ENCODE peak calls at places on chromosomes 12 and 14, in nine cellular contexts. E is PC-3, Y is prostate gland, L is colonic mucosa, D is stomach, M is thyroid gland, F is MM.1S, O is astrocyte of the spinal cord, C is transverse colon. V is an unnamed sample.

GRCh38 chr14:65103150-65103760 is 938 bp upstream of the MAX start:
- DNase-seq in E (peak), Y (no peak), L (peak), D (no peak), M (peak), F (peak), O (no peak), C (no peak), V (no peak)

GRCh38 chr12:48037267-48037915 is 33.1 kb upstream of the COL2A1 start:
- DNase-seq in E (no peak), Y (no peak), L (no peak), D (no peak), M (peak), F (no peak), O (peak), C (no peak), V (no peak)

GRCh38 chr14:38047518-38047917 is 160.2 kb upstream of the SSTR1 start:
- DNase-seq in E (no peak), Y (no peak), L (no peak), D (peak), M (peak), F (no peak), O (peak), C (no peak), V (no peak)

GRCh38 chr12:95877622-95878021 is 18.9 kb downstream of the SNRPF start:
- DNase-seq in E (no peak), Y (no peak), L (no peak), D (no peak), M (no peak), F (no peak), O (no peak), C (no peak), V (no peak)

GRCh38 chr14:56159066-56159465 is 40.9 kb downstream of the PELI2 start:
- DNase-seq in E (peak), Y (no peak), L (no peak), D (no peak), M (no peak), F (no peak), O (no peak), C (no peak), V (no peak)

GRCh38 chr12:24025153-24025798 is 75.8 kb upstream of the SOX5 start:
- DNase-seq in E (peak), Y (no peak), L (no peak), D (no peak), M (no peak), F (peak), O (peak), C (no peak), V (no peak)

GRCh38 chr12:46617167-46617566 is 208.6 kb downstream of the SLC38A4 start:
- DNase-seq in E (no peak), Y (no peak), L (no peak), D (no peak), M (peak), F (peak), O (no peak), C (peak), V (no peak)

GRCh38 chr12:89314060-89314761 is 38.1 kb downstream of the DUSP6 start:
- DNase-seq in E (no peak), Y (no peak), L (no peak), D (no peak), M (no peak), F (no peak), O (no peak), C (no peak), V (no peak)

GRCh38 chr12:89307665-89308253 is 44.5 kb downstream of the DUSP6 start:
- DNase-seq in E (no peak), Y (no peak), L (no peak), D (no peak), M (no peak), F (peak), O (no peak), C (no peak), V (no peak)

GRCh38 chr12:75859868-75860267 is 171.7 kb downstream of the PHLDA1 start:
- DNase-seq in E (peak), Y (no peak), L (no peak), D (no peak), M (no peak), F (no peak), O (no peak), C (no peak), V (no peak)

GRCh38 chr14:34049769-34050168 is 98.9 kb upstream of the EGLN3 start:
- DNase-seq in E (no peak), Y (no peak), L (peak), D (no peak), M (no peak), F (no peak), O (no peak), C (no peak), V (no peak)

GRCh38 chr12:52249041-52249461 is 16.0 kb downstream of the KRT7 start:
- DNase-seq in E (peak), Y (peak), L (no peak), D (peak), M (peak), F (no peak), O (no peak), C (no peak), V (no peak)

GRCh38 chr12:131618303-131618658 is 92.6 kb upstream of the SFSWAP start:
- DNase-seq in E (peak), Y (no peak), L (no peak), D (no peak), M (no peak), F (no peak), O (no peak), C (no peak), V (no peak)

GRCh38 chr12:79125358-79125757 is 260.8 kb downstream of the SYT1 start:
- DNase-seq in E (no peak), Y (no peak), L (no peak), D (no peak), M (no peak), F (no peak), O (no peak), C (no peak), V (no peak)

GRCh38 chr12:129467289-129467688 is 436.5 kb downstream of the TMEM132D start:
- DNase-seq in E (no peak), Y (no peak), L (no peak), D (no peak), M (no peak), F (no peak), O (no peak), C (no peak), V (no peak)

GRCh38 chr12:120472521-120472920 is 3.0 kb upstream of the SRSF9 start:
- DNase-seq in E (no peak), Y (no peak), L (no peak), D (no peak), M (no peak), F (no peak), O (no peak), C (no peak), V (no peak)

GRCh38 chr12:95304673-95305198 is 87.1 kb downstream of the VEZT start:
- DNase-seq in E (peak), Y (no peak), L (no peak), D (no peak), M (no peak), F (no peak), O (no peak), C (no peak), V (no peak)

GRCh38 chr14:23512156-23512555 is 39.4 kb downstream of the ZFHX2 start:
- DNase-seq in E (no peak), Y (no peak), L (no peak), D (no peak), M (no peak), F (no peak), O (no peak), C (no peak), V (no peak)

GRCh38 chr12:68831272-68831671 is 23.3 kb downstream of the MDM2 start:
- DNase-seq in E (no peak), Y (no peak), L (no peak), D (no peak), M (no peak), F (no peak), O (no peak), C (no peak), V (no peak)

GRCh38 chr14:52650774-52651173 is 44.6 kb downstream of the ERO1A start:
- DNase-seq in E (no peak), Y (no peak), L (no peak), D (no peak), M (no peak), F (no peak), O (no peak), C (no peak), V (no peak)

GRCh38 chr12:12922191-12922616 is 29.8 kb downstream of the GPRC5D start:
- DNase-seq in E (peak), Y (no peak), L (no peak), D (no peak), M (peak), F (no peak), O (no peak), C (no peak), V (no peak)

GRCh38 chr12:20370001-20370381 is 1.7 kb downstream of the PDE3A start:
- DNase-seq in E (no peak), Y (peak), L (peak), D (no peak), M (peak), F (no peak), O (peak), C (peak), V (no peak)
- H3K4me3 ChIP-seq in E (peak), Y (peak), L (peak), D (peak), M (peak), F (peak), O (peak), C (peak), V (peak)

DNA sequence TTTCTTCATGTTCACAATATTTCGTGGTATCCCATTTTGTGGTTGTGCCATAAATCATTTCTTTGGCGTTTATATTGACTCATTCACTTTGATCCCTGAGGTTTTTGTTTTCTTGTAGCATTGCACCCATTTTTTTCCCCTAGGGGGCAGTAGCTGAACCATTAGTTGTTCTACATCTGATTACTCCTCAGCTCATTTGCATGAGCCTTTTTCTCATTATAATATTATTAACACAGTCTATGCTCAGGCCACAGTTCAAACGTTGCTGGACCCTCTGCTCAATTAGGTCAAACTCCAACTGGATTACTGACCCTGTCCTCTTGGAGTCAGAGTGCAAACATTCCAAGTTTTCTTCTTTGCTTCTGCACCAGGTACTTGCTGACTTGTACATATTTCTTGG is 475.4 kb upstream of the SEL1L start:
- DNase-seq in E (no peak), Y (no peak), L (no peak), D (no peak), M (no peak), F (no peak), O (no peak), C (no peak), V (no peak)
- TF ChIP-seq CTCF in E (peak), Y (no peak), L (no peak), D (no peak), M (no peak), F (peak), O (no peak), C (no peak), V (peak)

GRCh38 chr14:104692939-104693315 is 3.5 kb downstream of the INF2 start:
- DNase-seq in E (no peak), Y (no peak), L (no peak), D (no peak), M (no peak), F (no peak), O (no peak), C (no peak), V (no peak)

GRCh38 chr14:104691546-104692260 is 2.3 kb downstream of the INF2 start:
- DNase-seq in E (no peak), Y (no peak), L (no peak), D (no peak), M (no peak), F (no peak), O (no peak), C (no peak), V (no peak)

GRCh38 chr14:104693482-104694431 is 4.3 kb downstream of the INF2 start:
- DNase-seq in E (no peak), Y (no peak), L (no peak), D (peak), M (no peak), F (no peak), O (no peak), C (no peak), V (peak)

GRCh38 chr14:104690861-104691455 is 1.5 kb downstream of the INF2 start:
- DNase-seq in E (no peak), Y (no peak), L (no peak), D (no peak), M (no peak), F (no peak), O (no peak), C (no peak), V (no peak)

GRCh38 chr14:104692261-104692938 is 3.0 kb downstream of the INF2 start:
- DNase-seq in E (no peak), Y (no peak), L (no peak), D (no peak), M (no peak), F (no peak), O (no peak), C (no peak), V (no peak)
- H3K4me3 ChIP-seq in E (no peak), Y (no peak), L (no peak), D (peak), M (no peak), F (no peak), O (no peak), C (no peak), V (no peak)

GRCh38 chr12:238736-239398 is 23.8 kb downstream of the SLC6A13 start:
- DNase-seq in E (no peak), Y (no peak), L (no peak), D (no peak), M (no peak), F (no peak), O (no peak), C (no peak), V (no peak)

GRCh38 chr12:240566-240965 is 22.1 kb downstream of the SLC6A13 start:
- DNase-seq in E (no peak), Y (no peak), L (no peak), D (no peak), M (no peak), F (no peak), O (no peak), C (no peak), V (no peak)

GRCh38 chr12:237026-237815 is 23.3 kb upstream of the SLC6A12 start:
- DNase-seq in E (no peak), Y (no peak), L (peak), D (no peak), M (no peak), F (no peak), O (no peak), C (peak), V (no peak)

GRCh38 chr12:236445-236844 is 22.5 kb upstream of the SLC6A12 start:
- DNase-seq in E (no peak), Y (no peak), L (no peak), D (no peak), M (no peak), F (no peak), O (no peak), C (no peak), V (no peak)

GRCh38 chr12:238116-238515 is 24.2 kb upstream of the SLC6A12 start:
- DNase-seq in E (no peak), Y (no peak), L (no peak), D (no peak), M (no peak), F (no peak), O (no peak), C (no peak), V (no peak)
- TF ChIP-seq CTCF in E (no peak), Y (no peak), L (no peak), D (no peak), M (no peak), F (no peak), O (no peak), C (no peak), V (no peak)

GRCh38 chr12:7015555-7016370 is 2.5 kb downstream of the LPCAT3 start:
- DNase-seq in E (no peak), Y (no peak), L (no peak), D (no peak), M (no peak), F (no peak), O (peak), C (no peak), V (no peak)

GRCh38 chr12:7016958-7017571 is 1.2 kb downstream of the LPCAT3 start:
- DNase-seq in E (no peak), Y (no peak), L (peak), D (no peak), M (no peak), F (no peak), O (no peak), C (no peak), V (no peak)

GRCh38 chr12:7019043-7019569 is 830 bp upstream of the LPCAT3 start:
- DNase-seq in E (no peak), Y (no peak), L (no peak), D (no peak), M (no peak), F (no peak), O (no peak), C (no peak), V (no peak)

GRCh38 chr12:7018350-7019042 is at the start of gene LPCAT3:
- DNase-seq in E (peak), Y (peak), L (peak), D (peak), M (peak), F (peak), O (peak), C (peak), V (peak)

DNA sequence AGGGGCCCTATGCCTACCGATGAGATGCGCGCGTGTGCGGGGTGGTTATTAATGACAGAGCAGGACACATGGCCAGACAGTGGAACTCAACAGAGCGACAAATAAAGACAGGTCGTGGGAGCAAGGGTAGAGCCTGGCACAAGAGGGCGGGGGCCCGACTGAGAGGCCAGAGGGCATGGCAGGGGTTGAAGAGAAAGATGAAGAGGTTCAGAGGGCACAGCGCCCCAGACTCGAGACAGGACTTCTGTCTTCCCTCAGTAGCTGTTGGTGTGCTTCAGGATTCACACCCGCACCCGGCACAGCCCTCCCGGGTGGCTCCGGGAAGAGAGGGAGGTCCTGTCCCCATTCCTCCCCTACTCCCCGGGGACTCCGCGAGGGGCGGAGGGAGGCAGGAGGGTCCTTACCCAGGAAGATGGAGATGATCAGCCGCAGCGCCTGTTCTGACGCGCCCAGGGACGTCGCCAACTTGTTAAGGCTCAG is 366 bp downstream of the LPCAT3 start:
- DNase-seq in E (peak), Y (peak), L (peak), D (peak), M (no peak), F (peak), O (no peak), C (peak), V (no peak)
- H3K4me3 ChIP-seq in E (peak), Y (peak), L (peak), D (peak), M (peak), F (peak), O (peak), C (peak), V (peak)

GRCh38 chr14:80784824-80785223 is 156.7 kb downstream of the CEP128 start:
- DNase-seq in E (no peak), Y (no peak), L (no peak), D (no peak), M (no peak), F (no peak), O (no peak), C (no peak), V (no peak)
- TF ChIP-seq CTCF in E (no peak), Y (no peak), L (no peak), D (no peak), M (no peak), F (no peak), O (no peak), C (no peak), V (peak)

V was measured in LNCaP clone FGC.